ENCODE peak calls at places on chromosome 10, in seven cellular contexts. Y is prostate gland, F is transverse colon, D is spleen, E is HL-60, O is breast epithelium, Q is sigmoid colon. X is an unnamed sample.

GRCh38 chr10:15461353-15462108 is 90.4 kb upstream of the FAM171A1 start:
- DNase-seq in D (no peak), Q (no peak), O (no peak), F (peak), Y (no peak), E (no peak), X (no peak)

GRCh38 chr10:27861781-27862180 is 116.2 kb upstream of the MKX start:
- DNase-seq in D (no peak), Y (no peak), F (no peak), O (no peak), Q (no peak), E (no peak), X (no peak)

GRCh38 chr10:60323171-60323570 is 66.5 kb downstream of the ANK3 start:
- DNase-seq in F (no peak), Y (no peak), Q (no peak), O (no peak), E (no peak), D (no peak), X (no peak)

GRCh38 chr10:70508912-70509366 is 30.4 kb downstream of the PALD1 start:
- DNase-seq in E (no peak), F (peak), Q (peak), O (no peak), Y (no peak), D (no peak), X (no peak)

GRCh38 chr10:113060221-113061053 is 110.4 kb downstream of the TCF7L2 start:
- DNase-seq in F (peak), E (peak), Q (peak), Y (no peak), O (no peak), D (no peak), X (no peak)

GRCh38 chr10:8407561-8408021 is 353.1 kb downstream of the GATA3 start:
- DNase-seq in F (no peak), O (no peak), D (no peak), Y (no peak), E (no peak), Q (no peak), X (no peak)

GRCh38 chr10:118952493-118953295 is 76.8 kb upstream of the NANOS1 start:
- DNase-seq in O (no peak), F (no peak), E (no peak), Y (no peak), D (no peak), Q (peak), X (no peak)

GRCh38 chr10:86257683-86258082 is 108.9 kb downstream of the GRID1 start:
- DNase-seq in Y (no peak), F (no peak), Q (no peak), O (no peak), E (no peak), D (no peak), X (no peak)

GRCh38 chr10:104045151-104046089 is 40.3 kb downstream of the COL17A1 start:
- DNase-seq in O (no peak), D (no peak), Y (no peak), F (no peak), E (no peak), Q (no peak), X (no peak)

GRCh38 chr10:29355436-29355991 is 66.6 kb downstream of the LYZL1 start:
- DNase-seq in E (no peak), Y (no peak), F (no peak), D (no peak), Q (no peak), O (no peak), X (no peak)

GRCh38 chr10:128186959-128187787 is 61.0 kb upstream of the MKI67 start:
- DNase-seq in Y (no peak), E (no peak), Q (no peak), O (no peak), D (no peak), F (peak), X (no peak)

GRCh38 chr10:7410800-7411670 is at the start of gene SFMBT2:
- DNase-seq in D (peak), Q (peak), O (peak), E (peak), Y (peak), F (peak), X (peak)

GRCh38 chr10:69572159-69573055 is 815 bp downstream of the NEUROG3 start:
- DNase-seq in O (no peak), E (no peak), F (no peak), D (no peak), Y (no peak), Q (no peak), X (no peak)

GRCh38 chr10:18214692-18215563 is 74.7 kb downstream of the CACNB2 start:
- DNase-seq in Q (peak), F (peak), D (no peak), O (no peak), E (no peak), Y (peak), X (no peak)

GRCh38 chr10:112954974-112955735 is 5.1 kb downstream of the TCF7L2 start:
- DNase-seq in E (no peak), F (no peak), Q (no peak), O (no peak), Y (no peak), D (no peak), X (no peak)

GRCh38 chr10:69492746-69493462 is 41.6 kb downstream of the TSPAN15 start:
- DNase-seq in F (no peak), D (peak), O (peak), E (no peak), Y (no peak), Q (peak), X (no peak)

GRCh38 chr10:8138471-8138870 is 84.0 kb downstream of the GATA3 start:
- DNase-seq in Y (no peak), Q (no peak), D (no peak), F (no peak), O (no peak), E (no peak), X (no peak)

GRCh38 chr10:57964371-57964770 is 303.3 kb downstream of the IPMK start:
- DNase-seq in F (no peak), D (no peak), E (no peak), Y (no peak), Q (no peak), O (no peak), X (no peak)

GRCh38 chr10:67903581-67903980 is 19.1 kb downstream of the SIRT1 start:
- DNase-seq in E (no peak), O (no peak), D (no peak), Q (no peak), Y (no peak), F (no peak), X (no peak)

GRCh38 chr10:126186746-126187145 is 201.5 kb downstream of the ADAM12 start:
- DNase-seq in O (no peak), D (no peak), Y (no peak), Q (no peak), E (no peak), F (no peak), X (no peak)

GRCh38 chr10:79203833-79204232 is 135.1 kb downstream of the ZMIZ1 start:
- DNase-seq in Y (no peak), O (no peak), Q (no peak), F (no peak), D (no peak), E (no peak), X (no peak)

GRCh38 chr10:5089869-5090268 is 4.3 kb upstream of the AKR1C3 start:
- DNase-seq in F (no peak), O (no peak), D (no peak), Y (no peak), Q (no peak), E (peak), X (no peak)

GRCh38 chr10:119871881-119872609 is 598 bp downstream of the MCMBP start:
- DNase-seq in Q (peak), E (no peak), Y (peak), O (peak), D (peak), F (peak), X (peak)

GRCh38 chr10:4470231-4470840 is 355.7 kb upstream of the AKR1E2 start:
- DNase-seq in Y (no peak), D (no peak), Q (no peak), F (no peak), O (no peak), E (no peak), X (no peak)

GRCh38 chr10:94076325-94076841 is 82.7 kb downstream of the PLCE1 start:
- DNase-seq in E (no peak), D (no peak), Y (no peak), F (peak), Q (no peak), O (no peak), X (no peak)

GRCh38 chr10:85667638-85668233 is 698.9 kb downstream of the GRID1 start:
- DNase-seq in F (no peak), D (no peak), O (no peak), Q (no peak), E (no peak), Y (no peak), X (no peak)

GRCh38 chr10:114379631-114380041 is 24.7 kb downstream of the AFAP1L2 start:
- DNase-seq in E (no peak), Q (peak), F (no peak), Y (no peak), O (no peak), D (no peak), X (no peak)

GRCh38 chr10:114427124-114427852 is 23.0 kb upstream of the AFAP1L2 start:
- DNase-seq in E (no peak), Q (no peak), F (no peak), O (no peak), Y (no peak), D (no peak), X (no peak)

DNA sequence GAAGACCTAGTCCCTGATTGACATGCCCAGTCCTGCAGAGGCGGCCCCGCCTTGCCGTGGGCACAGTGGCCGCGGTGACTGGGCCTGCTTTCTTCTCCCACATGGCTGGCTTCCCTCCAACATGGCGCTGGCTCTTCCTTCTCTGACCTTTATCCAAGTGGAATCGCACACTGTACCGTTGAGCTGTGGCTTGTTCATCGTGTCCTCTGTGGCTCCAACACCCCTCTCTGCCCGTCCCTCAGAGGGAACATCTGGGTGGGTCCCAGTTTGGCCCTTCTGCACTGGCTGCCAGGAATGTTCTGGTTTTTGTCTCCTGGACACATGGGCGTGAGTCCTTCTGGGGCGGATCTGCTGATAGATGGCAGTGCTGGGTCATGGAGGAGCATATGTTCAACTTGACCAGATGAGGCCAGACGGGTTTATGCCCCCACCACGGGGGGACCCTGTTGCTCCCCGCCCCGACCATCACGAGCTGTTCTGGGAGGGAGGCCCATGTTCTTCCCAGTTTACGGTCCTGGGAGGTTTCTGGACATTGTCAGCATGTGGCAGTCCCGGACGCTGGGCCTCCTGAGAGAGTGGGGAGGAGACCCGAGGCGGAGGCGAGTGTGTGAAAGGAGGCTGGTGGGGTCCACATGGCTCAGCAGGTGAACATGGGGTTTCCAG is 63.5 kb downstream of the LHPP start:
- DNase-seq in F (peak), O (no peak), Q (peak), Y (no peak), D (peak), E (no peak), X (no peak)
- TF ChIP-seq POLR2AphosphoS5 in F (peak), O (no peak), Q (peak), Y (no peak), D (no peak), E (no peak), X (no peak)

GRCh38 chr10:72316748-72317435 is 37.8 kb downstream of the DNAJB12 start:
- DNase-seq in Q (peak), F (peak), O (no peak), E (no peak), Y (peak), D (peak), X (peak)

GRCh38 chr10:72315054-72315453 is 39.7 kb downstream of the DNAJB12 start:
- DNase-seq in O (no peak), E (no peak), Q (no peak), D (peak), F (no peak), Y (peak), X (peak)

GRCh38 chr10:72316386-72316700 is 38.4 kb downstream of the DNAJB12 start:
- DNase-seq in D (no peak), E (no peak), O (no peak), Y (no peak), Q (no peak), F (no peak), X (no peak)

GRCh38 chr10:72314263-72314662 is 40.5 kb downstream of the DNAJB12 start:
- DNase-seq in Y (no peak), F (no peak), E (no peak), Q (no peak), O (no peak), D (peak), X (no peak)

DNA sequence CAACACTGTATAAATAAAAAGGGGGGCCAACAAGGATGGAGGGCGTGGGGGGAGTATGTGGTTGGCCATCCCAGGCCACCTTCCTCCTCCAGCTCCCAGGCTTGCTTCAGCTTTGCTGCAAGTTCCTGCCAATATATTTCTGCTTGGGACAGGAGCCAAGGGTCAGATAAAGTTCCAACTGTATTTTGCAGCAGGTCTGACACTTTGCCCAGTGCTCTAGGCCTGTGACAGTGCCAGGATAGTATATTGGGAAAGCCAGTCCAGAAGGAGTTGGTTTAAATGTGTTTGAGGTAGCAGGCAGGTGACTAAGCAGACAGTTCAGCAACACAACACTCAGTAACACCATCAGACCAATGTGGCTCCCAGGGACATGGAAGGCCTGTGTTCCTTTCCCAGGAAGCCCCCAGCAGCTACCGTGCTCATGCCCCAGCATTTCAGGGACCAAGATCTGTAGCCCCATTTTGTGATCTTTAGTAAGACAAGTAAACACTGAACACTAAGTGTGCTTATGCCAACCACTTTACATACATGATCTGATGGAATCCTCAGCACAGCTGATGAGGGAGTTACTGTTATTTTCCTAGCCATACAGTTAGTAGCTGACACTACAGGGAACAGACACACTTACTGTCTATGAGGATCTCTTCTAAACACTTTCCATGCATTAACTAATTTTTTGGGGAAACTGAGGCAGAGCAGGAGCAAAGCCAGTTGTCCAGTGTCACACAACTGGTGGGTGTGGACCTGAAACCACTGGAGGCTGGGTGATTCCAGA is 38.9 kb downstream of the DNAJB12 start:
- DNase-seq in Q (peak), Y (peak), D (peak), E (no peak), O (peak), F (peak), X (no peak)
- TF ChIP-seq POLR2AphosphoS5 in Q (peak), Y (peak), D (no peak), E (no peak), O (peak), F (no peak), X (no peak)

GRCh38 chr10:132786529-132787252 is 744 bp upstream of the NKX6-2 start:
- DNase-seq in E (no peak), F (no peak), Q (no peak), Y (no peak), O (no peak), D (no peak), X (no peak)

GRCh38 chr10:132788180-132788830 is 2.4 kb upstream of the NKX6-2 start:
- DNase-seq in F (peak), Q (no peak), E (no peak), O (no peak), D (no peak), Y (peak), X (no peak)

GRCh38 chr10:132788831-132789219 is 2.9 kb upstream of the NKX6-2 start:
- DNase-seq in O (no peak), E (no peak), Q (no peak), D (no peak), F (no peak), Y (no peak), X (no peak)

GRCh38 chr10:132786279-132786528 is 257 bp upstream of the NKX6-2 start:
- DNase-seq in Y (no peak), Q (no peak), E (no peak), O (no peak), F (no peak), D (no peak), X (no peak)

GRCh38 chr10:132787253-132788179 is 1.6 kb upstream of the NKX6-2 start:
- DNase-seq in D (no peak), F (peak), Y (no peak), O (no peak), E (no peak), Q (no peak), X (no peak)
- TF ChIP-seq POLR2AphosphoS5 in D (peak), F (no peak), Y (no peak), O (no peak), E (no peak), Q (no peak), X (no peak)

GRCh38 chr10:61961278-61961677 is 59.8 kb downstream of the ARID5B start:
- DNase-seq in D (no peak), O (no peak), Y (no peak), Q (no peak), E (no peak), F (no peak), X (no peak)
- TF ChIP-seq POLR2AphosphoS5 in D (no peak), O (no peak), Y (no peak), Q (no peak), E (no peak), F (no peak), X (no peak)

X was measured in GM12892.